ENCODE peak calls at places on chromosomes 5 and 9, in six cellular contexts. X is aorta, D is M059J, P is sigmoid colon, Z is nephron progenitor cell, O is HS-5. L is an unnamed sample.

GRCh38 chr5:138597660-138598400 is 22.6 kb upstream of the HSPA9 start:
- DNase-seq in X (no peak), D (no peak), P (peak; percentile 27), Z (no peak), O (no peak), L (no peak)

GRCh38 chr5:164303646-164304225 is 798.3 kb downstream of the MAT2B start:
- DNase-seq in X (no peak), D (no peak), P (no peak), Z (no peak), O (no peak), L (no peak)

GRCh38 chr5:53164478-53165165 is 55.1 kb upstream of the MOCS2 start:
- DNase-seq in X (no peak), D (no peak), P (no peak), Z (no peak), O (no peak), L (no peak)

GRCh38 chr5:157072508-157072907 is 13.6 kb upstream of the HAVCR1 start:
- DNase-seq in X (no peak), D (peak; percentile 32), P (no peak), Z (no peak), O (no peak), L (no peak)

GRCh38 chr5:132389453-132390286 is 20.2 kb downstream of the SLC22A5 start:
- DNase-seq in X (peak; percentile 88), D (peak; percentile 100), P (peak; percentile 92), Z (no peak), O (peak; percentile 99), L (no peak)

GRCh38 chr5:143592648-143593047 is 189.2 kb upstream of the NR3C1 start:
- DNase-seq in X (no peak), D (peak; percentile 45), P (no peak), Z (no peak), O (no peak), L (no peak)

GRCh38 chr9:17750285-17750684 is 171.4 kb downstream of the SH3GL2 start:
- DNase-seq in X (no peak), D (no peak), P (no peak), Z (no peak), O (no peak), L (no peak)

GRCh38 chr5:179142434-179143198 is 82.4 kb downstream of the ZNF354C start:
- DNase-seq in X (no peak), D (peak; percentile 55), P (no peak), Z (no peak), O (peak; percentile 81), L (no peak)

GRCh38 chr5:54401515-54401914 is 54.0 kb upstream of the HSPB3 start:
- DNase-seq in X (no peak), D (no peak), P (no peak), Z (no peak), O (no peak), L (no peak)

GRCh38 chr5:149740866-149741459 is 10.9 kb downstream of the PPARGC1B start:
- DNase-seq in X (no peak), D (no peak), P (no peak), Z (no peak), O (no peak), L (no peak)

GRCh38 chr9:105187781-105188180 is 56.7 kb upstream of the SLC44A1 start:
- DNase-seq in X (no peak), D (peak; percentile 78), P (no peak), Z (no peak), O (peak; percentile 67), L (no peak)

GRCh38 chr5:1016476-1016875 is 7.9 kb downstream of the NKD2 start:
- DNase-seq in X (peak; percentile 48), D (no peak), P (peak; percentile 57), Z (no peak), O (no peak), L (no peak)

GRCh38 chr5:135660826-135661555 is 82.2 kb upstream of the CXCL14 start:
- DNase-seq in X (no peak), D (no peak), P (no peak), Z (no peak), O (no peak), L (no peak)

GRCh38 chr9:111438576-111439235 is 45.5 kb downstream of the ECPAS start:
- DNase-seq in X (no peak), D (peak; percentile 24), P (no peak), Z (no peak), O (no peak), L (no peak)

GRCh38 chr9:137452761-137453642 is 6.1 kb downstream of the NSMF start:
- DNase-seq in X (peak; percentile 78), D (no peak), P (peak; percentile 69), Z (peak; percentile 20), O (no peak), L (no peak)

GRCh38 chr9:3437031-3437430 is 88.8 kb downstream of the RFX3 start:
- DNase-seq in X (no peak), D (no peak), P (no peak), Z (no peak), O (no peak), L (no peak)